ENCODE peak calls at places on chromosomes 1 and 21, in eight cellular contexts. P is upper lobe of left lung, B is stomach, N is sigmoid colon, O is HL-60, K is GM23338, I is suprapubic skin, M is Panc1. C is an unnamed sample.

GRCh38 chr1:117615474-117615873 is 9.6 kb downstream of the TENT5C start:
- DNase-seq in P (peak; percentile 28), B (no peak), N (no peak), O (peak; percentile 85), K (no peak), I (no peak), M (no peak), C (no peak)

GRCh38 chr1:200034821-200035396 is 7.4 kb downstream of the NR5A2 start:
- DNase-seq in P (no peak), B (no peak), N (no peak), O (no peak), K (peak; percentile 73), I (no peak), M (no peak), C (no peak)

GRCh38 chr1:89100366-89100765 is 25.5 kb downstream of the GBP2 start:
- DNase-seq in P (no peak), B (no peak), N (no peak), O (no peak), K (peak; percentile 22), I (no peak), M (no peak), C (no peak)

GRCh38 chr1:226697151-226697575 is 41.9 kb downstream of the ITPKB start:
- DNase-seq in P (no peak), B (no peak), N (no peak), O (no peak), K (no peak), I (no peak), M (no peak), C (no peak)

GRCh38 chr1:76764638-76765572 is 102.4 kb upstream of the ST6GALNAC5 start:
- DNase-seq in P (peak; percentile 34), B (no peak), N (no peak), O (no peak), K (no peak), I (no peak), M (no peak), C (no peak)

GRCh38 chr1:181479137-181479745 is 4.1 kb upstream of the CACNA1E start:
- DNase-seq in P (peak; percentile 58), B (peak; percentile 55), N (no peak), O (peak; percentile 51), K (peak; percentile 79), I (no peak), M (peak; percentile 32), C (no peak)

GRCh38 chr1:114758251-114758832 is 558 bp upstream of the CSDE1 start:
- DNase-seq in P (no peak), B (no peak), N (no peak), O (no peak), K (no peak), I (no peak), M (no peak), C (no peak)

GRCh38 chr1:214476229-214476957 is 75.0 kb downstream of the PTPN14 start:
- DNase-seq in P (no peak), B (peak; percentile 40), N (no peak), O (no peak), K (no peak), I (no peak), M (no peak), C (no peak)

GRCh38 chr1:214568328-214568727 is 16.9 kb upstream of the PTPN14 start:
- DNase-seq in P (no peak), B (no peak), N (no peak), O (no peak), K (no peak), I (no peak), M (no peak), C (no peak)

GRCh38 chr1:200081151-200081981 is 53.9 kb downstream of the NR5A2 start:
- DNase-seq in P (no peak), B (no peak), N (no peak), O (no peak), K (peak; percentile 74), I (no peak), M (no peak), C (no peak)

GRCh38 chr1:6969106-6969505 is 183.9 kb downstream of the CAMTA1 start:
- DNase-seq in P (no peak), B (no peak), N (no peak), O (no peak), K (no peak), I (no peak), M (no peak), C (no peak)

GRCh38 chr21:15976807-15977206 is 247.0 kb downstream of the USP25 start:
- DNase-seq in P (no peak), B (no peak), N (no peak), O (no peak), K (peak; percentile 46), I (no peak), M (no peak), C (no peak)

GRCh38 chr1:87926131-87926828 is 597.6 kb downstream of the LMO4 start:
- DNase-seq in P (no peak), B (no peak), N (no peak), O (no peak), K (no peak), I (no peak), M (no peak), C (no peak)

GRCh38 chr1:80640978-80641377 is 1159.8 kb upstream of the ADGRL2 start:
- DNase-seq in P (no peak), B (no peak), N (no peak), O (no peak), K (no peak), I (no peak), M (no peak), C (no peak)

GRCh38 chr1:154912755-154913154 is 23.8 kb downstream of the PMVK start:
- DNase-seq in P (no peak), B (no peak), N (peak; percentile 9), O (no peak), K (no peak), I (peak; percentile 18), M (no peak), C (no peak)

GRCh38 chr1:202056644-202057334 is 46.4 kb downstream of the ELF3 start:
- DNase-seq in P (peak; percentile 87), B (peak; percentile 96), N (no peak), O (no peak), K (no peak), I (peak; percentile 73), M (no peak), C (no peak)

DNA sequence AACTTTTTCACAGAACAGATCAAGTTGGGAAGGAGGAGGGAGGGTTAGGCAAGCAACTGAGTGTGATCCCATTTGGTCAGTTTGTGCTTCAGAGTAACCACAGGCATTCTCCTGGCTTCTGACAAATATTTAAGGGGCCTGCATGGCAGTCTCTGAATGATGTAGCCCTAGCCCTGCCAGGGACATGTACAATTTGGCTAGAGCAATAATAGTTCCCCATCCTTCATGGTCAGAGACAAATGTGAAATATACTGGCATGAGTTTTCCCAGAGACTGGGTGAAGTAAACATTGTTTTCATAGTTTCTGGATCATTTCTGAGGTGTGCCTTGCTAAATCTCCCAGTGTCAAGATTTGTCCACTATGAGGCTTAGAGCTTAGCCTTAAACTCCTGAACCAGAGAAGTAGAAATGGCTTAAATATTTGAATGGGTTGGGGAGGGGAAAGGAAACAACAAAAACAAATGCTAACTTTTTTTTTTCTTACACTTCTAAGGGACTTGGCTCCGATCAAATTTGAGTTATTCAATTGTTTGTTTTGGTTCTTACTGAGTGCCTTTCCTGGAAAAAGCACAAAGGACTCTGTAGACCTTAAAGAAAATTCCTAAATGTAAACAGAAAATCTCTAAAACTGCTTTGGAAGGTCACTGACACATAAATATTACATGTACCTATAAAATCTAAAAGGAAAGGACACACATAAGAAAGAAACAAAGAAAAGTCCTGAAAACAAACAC is 41.9 kb upstream of the UBE2U start:
- DNase-seq in P (no peak), B (no peak), N (peak; percentile 71), O (no peak), K (no peak), I (no peak), M (no peak), C (no peak)
- TF ChIP-seq POLR2AphosphoS5 in P (no peak), B (no peak), N (no peak), O (no peak), K (no peak), I (no peak), M (no peak), C (no peak)

GRCh38 chr1:2290595-2291510 is 62.7 kb downstream of the SKI start:
- DNase-seq in P (peak; percentile 95), B (peak; percentile 74), N (peak; percentile 93), O (peak; percentile 99), K (no peak), I (peak; percentile 94), M (no peak), C (no peak)

GRCh38 chr1:2294661-2295060 is 66.5 kb downstream of the SKI start:
- DNase-seq in P (no peak), B (no peak), N (no peak), O (no peak), K (no peak), I (no peak), M (no peak), C (no peak)

GRCh38 chr1:2295526-2295925 is 67.4 kb downstream of the SKI start:
- DNase-seq in P (no peak), B (no peak), N (no peak), O (no peak), K (no peak), I (no peak), M (no peak), C (no peak)

GRCh38 chr1:2294033-2294640 is 66.0 kb downstream of the SKI start:
- DNase-seq in P (no peak), B (no peak), N (no peak), O (no peak), K (no peak), I (no peak), M (no peak), C (no peak)

GRCh38 chr1:2292725-2293450 is 64.8 kb downstream of the SKI start:
- DNase-seq in P (no peak), B (no peak), N (no peak), O (no peak), K (no peak), I (no peak), M (no peak), C (no peak)
- H3K27ac ChIP-seq in P (peak overlapping the region; percentile 92), B (peak overlapping the region; percentile 85), N (no peak overlapping the region), O (no peak overlapping the region), K (no peak overlapping the region), I (no peak overlapping the region), M (no peak overlapping the region), C (no peak overlapping the region)

DNA sequence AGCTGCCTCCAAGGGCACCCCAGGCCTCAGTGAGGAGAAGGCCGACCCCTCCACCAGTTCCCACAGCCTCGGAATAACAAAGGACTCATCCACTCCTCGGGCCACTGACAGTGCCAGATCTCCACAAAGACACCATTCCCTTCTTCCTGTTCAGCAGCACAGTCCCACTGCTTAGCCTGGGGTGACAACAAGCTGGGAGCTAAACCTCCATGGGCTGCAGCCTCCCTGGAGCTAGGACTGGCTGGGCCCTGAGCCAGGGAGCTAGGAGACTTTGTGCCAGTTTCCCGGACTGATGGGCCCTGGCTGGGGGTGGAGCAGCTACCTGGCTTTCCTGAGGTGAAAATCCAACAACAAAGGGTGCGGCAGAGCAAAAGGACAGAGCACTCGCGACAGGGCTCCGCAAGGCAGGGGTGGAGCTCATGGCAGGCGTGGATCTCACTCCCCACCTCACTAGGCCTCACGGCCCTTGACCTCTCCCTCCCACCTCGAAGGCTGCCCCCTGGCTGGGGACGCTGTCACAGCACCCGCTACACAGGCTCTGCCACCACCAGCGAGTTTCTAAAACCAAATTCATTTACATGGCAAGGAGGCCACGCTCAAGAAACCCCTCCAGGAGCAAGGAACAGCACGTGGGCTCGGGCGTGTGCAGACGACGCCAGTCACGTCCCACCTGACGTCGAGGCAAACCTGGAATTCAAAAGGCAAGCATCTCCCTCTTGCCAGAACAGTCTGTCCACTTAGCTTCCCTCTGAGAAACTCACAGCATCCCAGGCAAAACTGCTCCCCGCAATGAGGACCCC is 13.8 kb downstream of the SLC35E2B start:
- DNase-seq in P (no peak), B (peak; percentile 84), N (peak; percentile 61), O (peak; percentile 72), K (peak; percentile 70), I (no peak), M (peak; percentile 12), C (no peak)
- TF ChIP-seq CTCF in P (peak; percentile 21), B (peak; percentile 33), N (no peak), O (peak; percentile 70), K (peak; percentile 62), I (peak; percentile 17), M (no peak), C (no peak)

GRCh38 chr1:92874987-92875386 is 43.1 kb downstream of the RPL5 start:
- DNase-seq in P (no peak), B (no peak), N (no peak), O (no peak), K (no peak), I (no peak), M (no peak), C (no peak)
- TF ChIP-seq POLR2AphosphoS5 in P (no peak), B (no peak), N (no peak), O (no peak), K (no peak), I (no peak), M (no peak), C (no peak)

C was measured in vagina.